ENCODE peak calls at places on chromosomes 11 and 22, in nine cellular contexts. W, J, H, M, D, P, C, B and T are unnamed samples.

GRCh38 chr11:81203876-81204275 is 1529.8 kb downstream of the FAM181B start:
- DNase-seq in W (no peak), J (no peak), H (no peak), M (no peak), D (no peak), P (no peak), C (no peak), B (no peak), T (no peak)

GRCh38 chr22:46025225-46025972 is 48.4 kb upstream of the WNT7B start:
- DNase-seq in W (no peak), J (no peak), H (no peak), M (no peak), D (no peak), P (no peak), C (no peak), B (peak), T (no peak)

GRCh38 chr11:60831501-60832079 is 10.3 kb upstream of the CCDC86 start:
- DNase-seq in W (no peak), J (peak), H (no peak), M (no peak), D (no peak), P (no peak), C (no peak), B (peak), T (peak)

GRCh38 chr11:27281740-27282139 is 81.3 kb downstream of the CCDC34 start:
- DNase-seq in W (no peak), J (no peak), H (no peak), M (no peak), D (no peak), P (no peak), C (no peak), B (no peak), T (no peak)

GRCh38 chr11:125514336-125515101 is 18.5 kb upstream of the FEZ1 start:
- DNase-seq in W (no peak), J (no peak), H (no peak), M (no peak), D (no peak), P (no peak), C (no peak), B (peak), T (peak)

GRCh38 chr11:70312401-70313357 is 42.2 kb downstream of the PPFIA1 start:
- DNase-seq in W (no peak), J (no peak), H (no peak), M (no peak), D (no peak), P (no peak), C (no peak), B (no peak), T (no peak)

GRCh38 chr22:22023581-22024137 is 41.1 kb upstream of the TOP3B start:
- DNase-seq in W (no peak), J (no peak), H (no peak), M (no peak), D (no peak), P (no peak), C (no peak), B (peak), T (no peak)

GRCh38 chr11:73860202-73860601 is 16.4 kb downstream of the COA4 start:
- DNase-seq in W (no peak), J (no peak), H (no peak), M (no peak), D (no peak), P (no peak), C (no peak), B (no peak), T (no peak)

GRCh38 chr11:19220903-19221682 is 19.3 kb upstream of the CSRP3 start:
- DNase-seq in W (no peak), J (no peak), H (no peak), M (no peak), D (no peak), P (peak), C (no peak), B (no peak), T (no peak)

GRCh38 chr11:118635237-118635591 is 27.8 kb downstream of the PHLDB1 start:
- DNase-seq in W (no peak), J (no peak), H (no peak), M (no peak), D (peak), P (no peak), C (no peak), B (no peak), T (no peak)

GRCh38 chr22:32776800-32777199 is 24.7 kb upstream of the TIMP3 start:
- DNase-seq in W (no peak), J (no peak), H (no peak), M (no peak), D (no peak), P (no peak), C (no peak), B (no peak), T (peak)

GRCh38 chr22:27206001-27206746 is 548.8 kb downstream of the MIAT start:
- DNase-seq in W (no peak), J (no peak), H (no peak), M (no peak), D (no peak), P (no peak), C (no peak), B (no peak), T (peak)

GRCh38 chr11:2287102-2287501 is 14.6 kb downstream of the C11orf21 start:
- DNase-seq in W (no peak), J (no peak), H (no peak), M (no peak), D (no peak), P (no peak), C (no peak), B (no peak), T (no peak)

GRCh38 chr11:30348035-30348434 is 25.1 kb downstream of the ARL14EP start:
- DNase-seq in W (no peak), J (no peak), H (no peak), M (no peak), D (no peak), P (no peak), C (no peak), B (no peak), T (no peak)

GRCh38 chr11:15893080-15893492 is 463.3 kb downstream of the SOX6 start:
- DNase-seq in W (no peak), J (no peak), H (peak), M (no peak), D (no peak), P (no peak), C (no peak), B (peak), T (peak)

GRCh38 chr22:19704355-19705015 is 9.8 kb upstream of the SEPTIN5 start:
- DNase-seq in W (no peak), J (no peak), H (no peak), M (no peak), D (no peak), P (no peak), C (no peak), B (no peak), T (no peak)

GRCh38 chr11:10325398-10326079 is 20.7 kb downstream of the ADM start:
- DNase-seq in W (peak), J (no peak), H (peak), M (no peak), D (no peak), P (no peak), C (no peak), B (peak), T (no peak)

GRCh38 chr11:83125577-83125976 is 31.4 kb upstream of the PCF11 start:
- DNase-seq in W (no peak), J (no peak), H (no peak), M (no peak), D (no peak), P (no peak), C (no peak), B (no peak), T (no peak)

GRCh38 chr11:122963981-122964380 is 17.7 kb downstream of the BSX start:
- DNase-seq in W (no peak), J (no peak), H (no peak), M (no peak), D (no peak), P (no peak), C (peak), B (no peak), T (peak)

GRCh38 chr11:108891143-108891542 is 226.3 kb downstream of the DDX10 start:
- DNase-seq in W (no peak), J (no peak), H (no peak), M (no peak), D (no peak), P (no peak), C (no peak), B (no peak), T (no peak)

GRCh38 chr11:71525188-71525937 is 1.7 kb upstream of the KRTAP5-7 start:
- DNase-seq in W (no peak), J (no peak), H (no peak), M (no peak), D (no peak), P (no peak), C (no peak), B (no peak), T (no peak)

GRCh38 chr22:25027552-25027951 is 75.0 kb downstream of the KIAA1671 start:
- DNase-seq in W (no peak), J (no peak), H (no peak), M (no peak), D (no peak), P (no peak), C (no peak), B (no peak), T (peak)

GRCh38 chr22:37032535-37033460 is 13.3 kb downstream of the MPST start:
- DNase-seq in W (no peak), J (no peak), H (no peak), M (no peak), D (peak), P (no peak), C (no peak), B (peak), T (peak)

GRCh38 chr22:49536571-49537131 is 291.0 kb downstream of the BRD1 start:
- DNase-seq in W (no peak), J (no peak), H (no peak), M (no peak), D (peak), P (no peak), C (no peak), B (no peak), T (no peak)

GRCh38 chr22:33842421-33843094 is 77.7 kb downstream of the LARGE1 start:
- DNase-seq in W (no peak), J (peak), H (no peak), M (peak), D (no peak), P (no peak), C (no peak), B (no peak), T (no peak)

GRCh38 chr11:12889243-12889642 is 119.9 kb upstream of the RASSF10 start:
- DNase-seq in W (peak), J (no peak), H (no peak), M (no peak), D (no peak), P (no peak), C (no peak), B (peak), T (peak)

GRCh38 chr11:19844806-19845205 is 132.2 kb downstream of the NAV2 start:
- DNase-seq in W (no peak), J (no peak), H (no peak), M (no peak), D (no peak), P (no peak), C (no peak), B (no peak), T (peak)

GRCh38 chr11:57474017-57474750 is 13.9 kb downstream of the RTN4RL2 start:
- DNase-seq in W (no peak), J (no peak), H (no peak), M (no peak), D (no peak), P (no peak), C (no peak), B (no peak), T (no peak)

GRCh38 chr11:35746356-35747153 is 84.0 kb downstream of the TRIM44 start:
- DNase-seq in W (peak), J (no peak), H (no peak), M (no peak), D (no peak), P (no peak), C (no peak), B (peak), T (no peak)

GRCh38 chr22:22588485-22589164 is 29.6 kb upstream of the PRAME start:
- DNase-seq in W (no peak), J (no peak), H (no peak), M (no peak), D (no peak), P (no peak), C (no peak), B (no peak), T (no peak)

GRCh38 chr11:101458161-101458560 is 125.6 kb downstream of the TRPC6 start:
- DNase-seq in W (no peak), J (no peak), H (no peak), M (no peak), D (no peak), P (no peak), C (no peak), B (peak), T (peak)

GRCh38 chr22:28978158-28978557 is 83.5 kb downstream of the C22orf31 start:
- DNase-seq in W (no peak), J (peak), H (no peak), M (peak), D (peak), P (no peak), C (no peak), B (peak), T (peak)

GRCh38 chr11:42407379-42407778 is 904.4 kb upstream of the API5 start:
- DNase-seq in W (no peak), J (peak), H (no peak), M (peak), D (peak), P (peak), C (peak), B (peak), T (peak)

GRCh38 chr22:47422736-47423135 is 660.3 kb downstream of the TBC1D22A start:
- DNase-seq in W (no peak), J (no peak), H (no peak), M (no peak), D (no peak), P (no peak), C (no peak), B (no peak), T (no peak)

GRCh38 chr11:945986-946385 is 20.3 kb downstream of the AP2A2 start:
- DNase-seq in W (no peak), J (no peak), H (no peak), M (no peak), D (peak), P (no peak), C (no peak), B (peak), T (no peak)

GRCh38 chr22:44067901-44068300 is 43.8 kb downstream of the PARVB start:
- DNase-seq in W (no peak), J (no peak), H (no peak), M (no peak), D (no peak), P (no peak), C (no peak), B (no peak), T (no peak)

GRCh38 chr11:34679681-34680080 is 58.8 kb downstream of the EHF start:
- DNase-seq in W (no peak), J (no peak), H (no peak), M (no peak), D (no peak), P (no peak), C (no peak), B (no peak), T (no peak)

GRCh38 chr22:23774922-23775436 is 2.3 kb downstream of the MMP11 start:
- DNase-seq in W (no peak), J (no peak), H (no peak), M (no peak), D (no peak), P (no peak), C (no peak), B (peak), T (no peak)